ENCODE peak calls at places on chromosomes 1 and 21, in seven cellular contexts. B is NT2/D1, P is H1, L is SK-N-SH, E is HepG2, V is K562, X is GM12878. J is an unnamed sample.

GRCh38 chr21:43211085-43212071 is 42.6 kb downstream of the CRYAA start:
- DNase-seq in B (peak), L (peak), P (no peak), V (no peak), X (no peak), E (peak), J (peak)

GRCh38 chr1:59415876-59416275 is 119.0 kb downstream of the FGGY start:
- DNase-seq in V (no peak), B (no peak), L (no peak), E (no peak), X (no peak), P (no peak), J (no peak)

GRCh38 chr1:243254233-243254926 is 701 bp downstream of the CEP170 start:
- DNase-seq in X (no peak), E (peak), V (peak), P (peak), L (peak), B (peak), J (no peak)

GRCh38 chr1:108670131-108670773 is 9.4 kb upstream of the HENMT1 start:
- DNase-seq in V (no peak), B (no peak), X (no peak), L (no peak), P (no peak), E (no peak), J (no peak)

GRCh38 chr1:112625696-112626095 is 6.1 kb downstream of the CAPZA1 start:
- DNase-seq in E (no peak), X (no peak), V (peak), P (no peak), L (no peak), B (no peak), J (no peak)

GRCh38 chr1:160626560-160627342 is 20.1 kb downstream of the SLAMF1 start:
- DNase-seq in E (no peak), L (no peak), X (no peak), B (no peak), V (no peak), P (no peak), J (no peak)

GRCh38 chr1:18922319-18922726 is 20.0 kb upstream of the ALDH4A1 start:
- DNase-seq in B (no peak), X (no peak), V (no peak), L (no peak), P (no peak), E (peak), J (no peak)

GRCh38 chr1:57019240-57019805 is 53.5 kb upstream of the C8B start:
- DNase-seq in X (no peak), E (no peak), L (no peak), V (no peak), B (no peak), P (no peak), J (no peak)

GRCh38 chr1:241934181-241934815 is 23.3 kb upstream of the BECN2 start:
- DNase-seq in B (peak), X (no peak), V (peak), E (peak), L (no peak), P (peak), J (no peak)

GRCh38 chr1:20956272-20956671 is 169.2 kb upstream of the HP1BP3 start:
- DNase-seq in L (no peak), P (no peak), V (no peak), E (no peak), X (no peak), B (no peak), J (no peak)

GRCh38 chr1:17212009-17212408 is 7.1 kb downstream of the PADI1 start:
- DNase-seq in E (no peak), L (no peak), V (no peak), P (no peak), X (no peak), B (no peak), J (no peak)

GRCh38 chr1:93716974-93717373 is 35.3 kb upstream of the BCAR3 start:
- DNase-seq in P (no peak), E (no peak), B (no peak), L (no peak), V (no peak), X (no peak), J (no peak)

GRCh38 chr1:74463301-74463988 is 49.0 kb downstream of the LRRC53 start:
- DNase-seq in V (no peak), B (no peak), L (no peak), X (peak), P (no peak), E (no peak), J (no peak)

GRCh38 chr1:74467786-74468377 is 44.5 kb downstream of the LRRC53 start:
- DNase-seq in V (no peak), X (no peak), B (no peak), E (no peak), L (no peak), P (no peak), J (no peak)

GRCh38 chr1:74464037-74464436 is 48.4 kb downstream of the LRRC53 start:
- DNase-seq in E (no peak), X (no peak), L (no peak), V (no peak), P (no peak), B (no peak), J (no peak)

GRCh38 chr1:74468982-74469603 is 43.3 kb downstream of the LRRC53 start:
- DNase-seq in P (no peak), V (peak), E (peak), L (peak), B (peak), X (no peak), J (peak)

DNA sequence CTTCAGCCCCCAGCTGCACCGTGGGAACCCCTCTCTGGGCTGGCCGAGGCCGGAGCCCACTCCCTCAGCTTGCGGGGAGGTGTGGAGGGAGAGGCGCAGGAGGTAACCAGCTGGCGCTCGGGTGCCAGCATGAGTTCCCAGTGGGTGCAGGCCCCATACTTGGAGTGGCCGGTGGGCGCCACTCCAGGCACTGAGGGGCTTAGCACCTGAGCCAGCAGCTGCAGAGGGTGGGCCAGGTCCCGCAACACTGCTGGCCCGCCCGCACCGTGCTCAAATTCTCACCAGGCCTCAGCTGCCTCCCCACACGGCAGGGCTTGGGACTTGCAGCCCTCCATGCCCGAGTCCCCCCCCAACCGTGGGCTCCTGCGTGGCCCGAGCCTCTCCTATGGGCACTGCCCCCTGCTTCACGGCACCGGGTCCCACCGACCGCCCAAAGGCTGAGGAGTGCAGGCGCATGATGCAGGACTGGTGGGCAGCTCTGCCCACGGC is 47.2 kb downstream of the LRRC53 start:
- DNase-seq in V (no peak), P (no peak), X (no peak), B (no peak), L (no peak), E (no peak), J (no peak)
- TF ChIP-seq YY1 in V (no peak), P (no peak), X (no peak), B (no peak), L (no peak), E (no peak), J (no peak)

GRCh38 chr1:116474921-116475849 is 95.6 kb downstream of the CD58 start:
- DNase-seq in P (no peak), X (no peak), V (no peak), B (no peak), L (no peak), E (peak), J (no peak)
- TF ChIP-seq YY1 in P (no peak), X (no peak), V (no peak), B (peak), L (no peak), E (peak), J (no peak)

DNA sequence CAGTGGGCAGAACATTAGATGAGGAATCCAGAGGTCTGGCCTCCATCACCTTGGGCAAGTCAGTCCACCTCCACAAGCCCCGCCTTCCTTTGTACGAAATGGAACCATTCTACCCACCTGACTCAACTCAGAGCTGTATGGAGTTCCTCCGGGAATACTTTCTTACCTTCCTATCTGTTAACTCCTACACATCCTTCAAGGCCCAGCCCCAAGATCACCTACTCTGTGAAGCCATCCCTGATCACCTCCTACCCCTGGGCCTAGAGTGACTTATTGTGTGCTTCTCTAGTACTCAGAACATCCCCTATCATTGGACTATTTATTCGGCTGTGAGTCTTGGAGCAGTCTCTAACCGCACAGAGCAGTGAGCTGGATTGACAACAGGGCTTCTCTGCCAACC is 66.7 kb downstream of the GLIS1 start:
- DNase-seq in X (no peak), V (no peak), E (no peak), L (no peak), B (no peak), P (no peak), J (no peak)
- TF ChIP-seq YY1 in X (no peak), V (no peak), E (no peak), L (no peak), B (no peak), P (no peak), J (no peak)

GRCh38 chr21:32956257-32956656 is 69.5 kb upstream of the OLIG2 start:
- DNase-seq in L (no peak), E (no peak), P (no peak), B (no peak), X (no peak), V (no peak), J (no peak)

GRCh38 chr21:32955307-32955937 is 70.3 kb upstream of the OLIG2 start:
- DNase-seq in E (no peak), B (no peak), X (no peak), P (no peak), V (no peak), L (no peak), J (no peak)

GRCh38 chr21:32962286-32962685 is 63.4 kb upstream of the OLIG2 start:
- DNase-seq in B (no peak), X (no peak), V (no peak), L (no peak), E (no peak), P (no peak), J (no peak)

GRCh38 chr21:32954353-32954752 is 71.4 kb upstream of the OLIG2 start:
- DNase-seq in X (no peak), E (no peak), L (no peak), P (no peak), V (no peak), B (no peak), J (no peak)

GRCh38 chr21:32958288-32958992 is 67.3 kb upstream of the OLIG2 start:
- DNase-seq in X (no peak), V (no peak), E (no peak), P (no peak), B (peak), L (no peak), J (no peak)
- TF ChIP-seq YY1 in X (no peak), V (no peak), E (no peak), P (no peak), B (no peak), L (no peak), J (no peak)

DNA sequence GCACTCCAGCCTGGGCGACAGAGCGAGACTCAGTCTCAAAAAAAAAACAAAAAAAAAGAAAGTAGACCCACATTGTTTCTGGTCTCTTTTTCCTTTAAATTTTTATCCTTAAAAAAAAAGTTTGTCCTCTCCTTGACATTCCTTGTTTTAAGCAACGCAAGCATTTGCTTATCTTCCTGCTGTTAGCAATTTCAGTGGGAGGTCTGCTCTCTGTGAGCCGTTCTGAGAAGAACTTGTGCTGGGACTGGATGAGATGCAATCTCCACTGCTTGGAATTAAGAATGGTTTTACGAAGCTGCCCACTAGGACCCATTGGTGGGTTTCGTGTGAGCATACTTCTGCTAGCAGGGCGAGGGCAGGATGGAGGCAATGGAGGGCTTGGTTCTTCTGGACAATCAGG is 225.1 kb upstream of the TMEM51 start:
- DNase-seq in L (no peak), B (no peak), E (no peak), X (no peak), V (peak), P (no peak), J (no peak)
- TF ChIP-seq YY1 in L (no peak), B (no peak), E (no peak), X (no peak), V (no peak), P (no peak), J (no peak)

GRCh38 chr21:45079351-45079750 is 5.0 kb downstream of the ADARB1 start:
- DNase-seq in P (no peak), X (no peak), V (no peak), B (no peak), L (no peak), E (no peak), J (no peak)
- TF ChIP-seq YY1 in P (no peak), X (no peak), V (no peak), B (no peak), L (no peak), E (no peak), J (no peak)

GRCh38 chr1:214637722-214638473 is 34.9 kb downstream of the CENPF start:
- DNase-seq in P (no peak), B (peak), E (peak), V (no peak), L (no peak), X (no peak), J (peak)
- TF ChIP-seq YY1 in P (no peak), B (no peak), E (no peak), V (no peak), L (no peak), X (no peak), J (no peak)

DNA sequence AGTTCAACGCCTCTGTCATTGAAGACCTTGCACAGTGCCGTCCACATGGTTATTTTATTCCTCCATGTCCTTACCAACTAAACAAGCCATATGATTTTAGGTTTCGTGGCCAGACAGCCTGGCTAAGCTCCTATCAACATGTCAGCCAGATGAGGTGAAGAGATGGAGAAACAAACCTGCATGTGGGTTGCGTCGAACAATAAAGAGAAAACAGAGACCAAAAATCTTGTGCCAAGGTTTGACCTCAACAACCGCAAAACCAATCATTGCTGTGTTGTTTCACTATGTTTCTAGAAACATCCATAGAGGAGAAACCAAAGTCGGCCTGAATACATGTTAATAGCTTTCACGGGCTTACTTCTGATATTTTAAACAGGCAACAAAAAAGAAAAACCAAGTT is 544.6 kb downstream of the SMYD3 start:
- DNase-seq in L (no peak), B (no peak), P (no peak), V (no peak), E (no peak), X (no peak), J (no peak)
- TF ChIP-seq YY1 in L (no peak), B (no peak), P (no peak), V (no peak), E (no peak), X (no peak), J (no peak)

DNA sequence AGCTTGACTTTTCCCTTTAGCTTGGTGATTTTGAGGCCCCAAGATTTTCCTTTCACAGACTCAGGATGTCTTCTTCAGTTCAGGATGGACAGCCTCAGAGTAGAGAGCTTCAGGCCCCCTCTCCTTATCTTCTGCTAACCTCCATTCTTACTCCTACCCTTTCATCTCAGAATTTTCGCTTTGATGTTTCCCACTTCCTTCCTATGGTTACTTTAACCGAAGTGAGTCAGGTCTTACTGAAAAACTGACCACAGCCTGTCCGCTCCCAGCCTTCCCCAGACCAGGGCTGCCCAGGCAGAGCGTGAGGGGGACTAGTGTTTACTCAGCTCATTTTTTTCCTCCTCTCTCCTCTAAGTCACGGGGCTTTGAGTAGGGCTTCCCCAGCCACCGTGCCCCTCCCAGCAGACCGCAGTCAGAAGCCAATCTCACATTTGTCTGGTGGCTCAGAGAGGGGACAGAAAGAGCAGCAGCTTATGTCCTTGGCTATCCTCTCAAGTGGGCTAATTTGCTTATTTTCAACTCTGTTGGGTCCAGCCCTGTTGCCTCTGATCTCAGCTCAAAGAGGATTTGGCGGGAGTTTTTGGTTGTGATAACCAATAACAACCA is 4.2 kb upstream of the IL19 start:
- DNase-seq in P (no peak), E (peak), V (peak), B (no peak), X (peak), L (no peak), J (no peak)
- TF ChIP-seq YY1 in P (no peak), E (no peak), V (no peak), B (no peak), X (no peak), L (no peak), J (no peak)

DNA sequence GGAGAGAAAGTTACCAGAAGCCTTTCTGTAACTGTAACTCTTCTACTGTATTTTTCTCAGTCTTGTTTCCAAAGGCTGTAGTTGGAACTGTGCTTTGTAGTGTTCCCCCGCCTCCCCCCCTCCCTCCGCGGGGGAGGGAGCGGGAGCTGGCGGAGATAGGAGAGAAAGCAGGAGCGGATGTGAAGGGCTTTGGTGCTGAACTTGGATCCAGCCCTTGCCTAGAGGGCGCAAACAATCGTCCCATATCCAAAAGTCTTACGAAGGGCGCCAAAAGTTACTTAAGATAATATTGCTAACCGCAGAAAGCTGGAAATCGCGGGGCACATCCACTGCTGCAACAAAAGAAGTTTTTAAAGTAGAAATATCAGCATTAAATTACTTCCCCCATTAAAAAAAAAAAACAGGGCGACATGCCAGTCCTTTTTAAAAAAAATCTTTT is 2.4 kb upstream of the NFIA start:
- DNase-seq in L (peak), E (peak), P (peak), V (peak), B (peak), X (no peak), J (peak)
- TF ChIP-seq YY1 in L (no peak), E (no peak), P (peak), V (no peak), B (no peak), X (no peak), J (peak)

J was measured in HCT116.